ENCODE peak calls at places on chromosome 21, in eight cellular contexts. L is bronchial epithelial cell; Y is GM12878; O is heart left ventricle; X is sigmoid colon; T is endodermal cell; Z is CD8-positive, alpha-beta T cell; S is CD8-positive, alpha-beta memory T cell. D is an unnamed sample.
A peak's percentile ranks its signal among the peaks of the same experiment; 100 is the strongest.

GRCh38 chr21:17597680-17598079 is 15.0 kb downstream of the BTG3 start:
- DNase-seq in Z (no peak), Y (no peak), L (no peak), S (no peak), O (no peak), T (no peak), X (no peak), D (no peak)

GRCh38 chr21:33205476-33205875 is 24.3 kb upstream of the IFNAR2 start:
- DNase-seq in T (no peak), X (no peak), L (no peak), Z (no peak), Y (no peak), O (no peak), S (no peak), D (no peak)

GRCh38 chr21:36859744-36860501 is 106.5 kb downstream of the HLCS start:
- DNase-seq in T (peak; percentile 90), O (peak; percentile 84), X (peak; percentile 79), Z (peak; percentile 9), S (peak; percentile 18), L (peak; percentile 67), Y (no peak), D (peak; percentile 82)

GRCh38 chr21:45544449-45545235 is 2.4 kb upstream of the SLC19A1 start:
- DNase-seq in T (peak; percentile 31), L (no peak), S (no peak), Z (no peak), Y (no peak), X (peak; percentile 62), O (peak; percentile 17), D (no peak)

GRCh38 chr21:44013380-44014088 is 1.4 kb downstream of the TRAPPC10 start:
- DNase-seq in X (no peak), Y (peak; percentile 32), T (no peak), L (no peak), Z (no peak), O (no peak), S (peak; percentile 30), D (no peak)

GRCh38 chr21:31938330-31939301 is 65.8 kb downstream of the HUNK start:
- DNase-seq in S (no peak), Y (no peak), X (no peak), O (no peak), Z (no peak), L (no peak), T (no peak), D (no peak)

GRCh38 chr21:32196001-32196400 is 82.8 kb downstream of the MIS18A start:
- DNase-seq in T (no peak), L (no peak), X (no peak), S (no peak), O (no peak), Y (no peak), Z (no peak), D (no peak)

GRCh38 chr21:39336457-39337008 is 12.4 kb downstream of the HMGN1 start:
- DNase-seq in Y (no peak), O (no peak), Z (no peak), X (no peak), T (no peak), S (no peak), L (no peak), D (peak; percentile 45)

GRCh38 chr21:26061437-26061836 is 109.1 kb downstream of the APP start:
- DNase-seq in Y (no peak), T (no peak), S (no peak), X (no peak), O (no peak), Z (no peak), L (no peak), D (no peak)

GRCh38 chr21:38386967-38387366 is 111.3 kb downstream of the ERG start:
- DNase-seq in T (no peak), L (peak; percentile 12), S (no peak), O (no peak), Y (no peak), X (no peak), Z (no peak), D (no peak)

GRCh38 chr21:35511298-35512162 is 462.4 kb upstream of the RUNX1 start:
- DNase-seq in Y (no peak), X (no peak), S (no peak), O (no peak), Z (no peak), T (no peak), L (peak; percentile 91), D (no peak)

GRCh38 chr21:42313501-42313969 is 1.7 kb downstream of the TFF3 start:
- DNase-seq in S (no peak), Z (no peak), O (no peak), Y (no peak), T (peak; percentile 86), X (no peak), L (no peak), D (no peak)

GRCh38 chr21:42316891-42317290 is 1.7 kb upstream of the TFF3 start:
- DNase-seq in Z (no peak), Y (no peak), L (no peak), T (peak; percentile 44), S (no peak), X (no peak), O (no peak), D (no peak)

GRCh38 chr21:42315296-42315891 is at the start of gene TFF3:
- DNase-seq in Y (no peak), T (no peak), O (no peak), Z (no peak), L (peak; percentile 47), X (no peak), S (no peak), D (no peak)

GRCh38 chr21:42312626-42313104 is 2.5 kb downstream of the TFF3 start:
- DNase-seq in Y (no peak), O (no peak), X (no peak), S (no peak), L (no peak), Z (no peak), T (no peak), D (no peak)

DNA sequence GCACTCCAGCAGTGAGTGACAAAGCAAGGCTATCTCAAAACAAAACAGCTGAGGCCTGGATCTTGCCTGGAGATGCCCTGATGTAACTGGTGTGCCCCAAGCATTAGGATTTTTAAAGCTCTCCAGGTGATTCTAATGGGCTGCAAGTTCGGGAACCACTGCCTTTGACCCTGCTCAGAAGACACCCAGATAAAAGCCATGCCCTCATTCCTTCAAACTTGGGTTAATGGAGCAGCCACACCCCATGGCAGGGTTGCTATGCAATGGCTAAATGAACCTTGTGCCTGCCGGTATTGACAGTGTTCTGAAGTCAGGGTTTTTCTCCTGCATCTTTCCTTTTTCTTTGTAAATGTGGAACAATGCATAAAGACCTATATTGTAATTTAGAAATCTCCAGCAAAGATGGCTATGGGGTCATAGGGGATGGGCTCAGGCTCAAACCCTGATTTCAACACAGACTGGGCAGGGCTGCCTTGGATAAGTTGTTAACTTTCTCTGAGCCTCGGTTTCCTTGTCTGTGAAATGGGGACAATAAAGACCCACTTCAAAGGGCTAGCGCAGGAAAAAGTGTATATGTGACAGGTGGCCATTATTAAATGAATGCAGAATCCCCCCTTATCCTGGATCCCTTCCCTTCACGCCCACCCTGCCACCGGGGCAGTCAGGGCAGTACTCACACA is 453 bp downstream of the TFF3 start:
- DNase-seq in Y (no peak), S (no peak), T (no peak), O (no peak), X (no peak), L (no peak), Z (no peak), D (no peak)
- H3K4me3 ChIP-seq in Y (no peak overlapping the region), S (no peak overlapping the region), T (no peak overlapping the region), O (no peak overlapping the region), X (no peak overlapping the region), L (no peak overlapping the region), Z (no peak overlapping the region), D (no peak overlapping the region)

GRCh38 chr21:28727809-28728208 is 264.9 kb downstream of the LTN1 start:
- DNase-seq in Z (no peak), S (no peak), Y (no peak), L (no peak), O (peak; percentile 46), X (no peak), T (no peak), D (no peak)

GRCh38 chr21:28719731-28720130 is 272.9 kb downstream of the LTN1 start:
- DNase-seq in S (no peak), T (no peak), L (no peak), Z (no peak), X (no peak), O (no peak), Y (no peak), D (no peak)

GRCh38 chr21:28725396-28725795 is 267.3 kb downstream of the LTN1 start:
- DNase-seq in L (peak; percentile 72), T (no peak), Y (no peak), Z (no peak), S (no peak), X (no peak), O (no peak), D (no peak)

DNA sequence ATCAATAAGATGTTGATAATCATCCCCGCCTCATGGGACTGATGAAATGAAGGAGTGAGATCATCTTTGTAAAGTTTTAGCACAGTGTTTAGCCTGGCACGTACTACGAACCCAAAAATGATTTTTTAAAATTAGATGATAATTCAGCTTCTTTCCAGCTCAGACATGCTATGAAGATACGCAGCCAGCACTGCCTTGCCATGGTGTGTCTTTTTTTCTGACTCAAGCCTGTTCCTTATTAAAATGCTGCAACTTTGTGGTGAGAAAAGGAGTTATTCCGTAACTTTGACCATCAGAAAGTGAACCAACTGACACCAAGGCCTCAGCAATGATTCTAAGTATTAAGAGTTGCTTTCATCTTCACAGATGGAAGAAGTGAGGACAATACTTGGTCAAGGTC is 269.0 kb downstream of the LTN1 start:
- DNase-seq in Y (no peak), O (no peak), L (no peak), X (no peak), S (no peak), Z (no peak), T (no peak), D (no peak)
- H3K27me3 ChIP-seq in Y (no peaks in the 10 kb centered on the region), O (no peaks in the 10 kb centered on the region), L (no peaks in the 10 kb centered on the region), X (no peaks in the 10 kb centered on the region), S (no peaks in the 10 kb centered on the region), Z (no peaks in the 10 kb centered on the region), T (no peaks in the 10 kb centered on the region), D (no peaks in the 10 kb centered on the region)

DNA sequence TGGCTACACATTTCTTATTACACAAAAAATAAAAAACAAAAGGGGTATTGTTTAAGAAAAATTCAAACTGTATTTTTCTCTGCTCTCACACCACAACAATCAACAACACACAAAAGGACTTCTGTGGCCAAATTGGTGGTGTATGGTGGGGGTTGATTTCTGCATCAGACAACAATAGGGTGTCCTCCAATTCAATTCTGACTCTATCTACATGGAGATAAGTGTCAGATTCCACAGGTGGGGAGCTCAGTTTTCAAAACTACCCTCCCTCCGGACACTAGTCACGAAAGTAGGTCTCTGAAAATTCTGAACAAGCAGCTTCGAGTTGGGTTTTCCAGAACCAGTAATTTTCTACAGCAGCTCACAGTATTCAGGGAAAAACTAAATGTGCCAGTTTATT is 744.9 kb upstream of the NCAM2 start:
- DNase-seq in L (no peak), S (no peak), X (no peak), Y (no peak), Z (no peak), O (no peak), T (no peak), D (no peak)
- H3K36me3 ChIP-seq in L (no peaks in the 10 kb centered on the region), S (no peaks in the 10 kb centered on the region), X (no peaks in the 10 kb centered on the region), Y (no peaks in the 10 kb centered on the region), Z (no peaks in the 10 kb centered on the region), O (no peaks in the 10 kb centered on the region), T (no peaks in the 10 kb centered on the region), D (no peaks in the 10 kb centered on the region)

DNA sequence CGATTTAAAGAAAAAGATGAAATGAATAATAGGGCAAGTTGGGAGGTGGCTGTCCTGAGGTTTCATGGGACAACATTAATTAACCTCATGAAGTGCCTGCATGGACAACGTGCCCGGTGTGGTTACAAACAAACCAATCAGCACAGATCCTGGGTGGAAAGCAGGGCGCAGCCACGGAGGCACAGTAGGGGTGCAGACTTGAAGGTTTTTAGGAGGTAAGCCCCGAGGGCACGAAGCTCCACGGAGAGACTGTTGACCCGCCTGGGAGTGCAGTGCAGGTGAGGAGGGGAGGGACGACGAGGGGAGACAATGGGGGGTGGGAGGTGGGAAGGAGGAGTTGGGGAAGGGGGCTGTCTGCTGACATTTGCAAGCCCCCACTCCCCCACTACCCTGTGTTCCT is 2.3 kb upstream of the RIPK4 start:
- DNase-seq in X (no peak), S (no peak), Z (no peak), Y (no peak), T (no peak), O (no peak), L (no peak), D (no peak)
- H3K4me3 ChIP-seq in X (peak overlapping the region; percentile 24), S (peak overlapping the region; percentile 33), Z (peak overlapping the region; percentile 40), Y (no peak overlapping the region), T (peak overlapping the region; percentile 84), O (peak overlapping the region; percentile 18), L (no peak overlapping the region), D (peak overlapping the region; percentile 28)

D was measured in MG63.